ENCODE peak calls at places on chromosomes 6 and 20, in four cellular contexts. O is HepG2, S is K562, F is GM12878. G is an unnamed sample.

GRCh38 chr6:36136034-36136433 is 5.7 kb downstream of the MAPK13 start:
- DNase-seq in O (no peak), S (no peak), F (no peak), G (no peak)

GRCh38 chr20:50273601-50274491 is 83.2 kb downstream of the CEBPB start:
- DNase-seq in O (no peak), F (no peak), S (no peak), G (no peak)

GRCh38 chr20:22533823-22534751 is 50.3 kb downstream of the FOXA2 start:
- DNase-seq in O (peak; percentile 97), F (no peak), S (no peak), G (no peak)

GRCh38 chr6:125742433-125743120 is 6.9 kb upstream of the HEY2 start:
- DNase-seq in F (no peak), O (no peak), S (no peak), G (no peak)

GRCh38 chr6:89680551-89680950 is 42.0 kb upstream of the LYRM2 start:
- DNase-seq in S (no peak), O (no peak), F (no peak), G (no peak)

GRCh38 chr20:18705490-18705889 is 108.1 kb upstream of the SCP2D1 start:
- DNase-seq in S (no peak), O (no peak), F (no peak), G (no peak)

GRCh38 chr6:75449625-75450206 is 43.9 kb downstream of the FILIP1 start:
- DNase-seq in F (no peak), O (no peak), S (no peak), G (no peak)

GRCh38 chr6:19204445-19204844 is 632.7 kb upstream of the ID4 start:
- DNase-seq in F (no peak), S (no peak), O (no peak), G (no peak)

GRCh38 chr6:156783958-156784357 is 6.8 kb downstream of the ARID1B start:
- DNase-seq in O (no peak), S (no peak), F (no peak), G (no peak)

GRCh38 chr6:16477367-16478149 is 239.2 kb downstream of the GMPR start:
- DNase-seq in O (no peak), F (no peak), S (no peak), G (peak; percentile 36)

GRCh38 chr20:953742-954141 is 37.6 kb upstream of the ANGPT4 start:
- DNase-seq in S (peak; percentile 14), O (no peak), F (no peak), G (no peak)

GRCh38 chr6:7219310-7219709 is 93.7 kb downstream of the SSR1 start:
- DNase-seq in O (peak; percentile 40), S (peak; percentile 49), F (no peak), G (no peak)

GRCh38 chr20:5448449-5449118 is 131.8 kb upstream of the PROKR2 start:
- DNase-seq in S (peak; percentile 56), F (no peak), O (peak; percentile 57), G (peak; percentile 49)

GRCh38 chr6:89048985-89049384 is 31.6 kb upstream of the PNRC1 start:
- DNase-seq in F (no peak), O (no peak), S (no peak), G (no peak)

GRCh38 chr20:48983423-48984400 is 62.2 kb downstream of the ARFGEF2 start:
- DNase-seq in S (no peak), O (no peak), F (no peak), G (peak; percentile 99)

GRCh38 chr6:72975346-72975745 is 249.9 kb downstream of the KHDC1L start:
- DNase-seq in O (no peak), F (no peak), S (no peak), G (no peak)

GRCh38 chr20:46928580-46929132 is 34.0 kb downstream of the EYA2 start:
- DNase-seq in S (no peak), F (no peak), O (no peak), G (no peak)

GRCh38 chr6:117971637-117972036 is 64.6 kb downstream of the SLC35F1 start:
- DNase-seq in S (no peak), F (no peak), O (no peak), G (no peak)

GRCh38 chr6:117976030-117976651 is 69.1 kb downstream of the SLC35F1 start:
- DNase-seq in S (peak; percentile 20), O (peak; percentile 61), F (no peak), G (peak; percentile 48)
- TF ChIP-seq MYC in S (no peak), O (no peak), F (no peak), G (no peak)

GRCh38 chr6:1704711-1705110 is 95.0 kb downstream of the FOXC1 start:
- DNase-seq in F (no peak), O (no peak), S (no peak), G (no peak)

GRCh38 chr6:1703091-1703855 is 93.6 kb downstream of the FOXC1 start:
- DNase-seq in O (no peak), F (no peak), S (peak; percentile 87), G (no peak)

GRCh38 chr6:1702580-1703051 is 92.9 kb downstream of the FOXC1 start:
- DNase-seq in F (no peak), S (peak; percentile 67), O (peak; percentile 84), G (no peak)

GRCh38 chr6:1705183-1705582 is 95.5 kb downstream of the FOXC1 start:
- DNase-seq in F (no peak), S (no peak), O (no peak), G (no peak)

GRCh38 chr6:1703923-1704322 is 94.2 kb downstream of the FOXC1 start:
- DNase-seq in O (no peak), S (peak; percentile 57), F (no peak), G (no peak)
- H3K9ac ChIP-seq in O (no peak overlapping the region), S (no peak overlapping the region), F (no peak overlapping the region), G (no peak overlapping the region)

GRCh38 chr6:286681-287499 is 5.4 kb upstream of the DUSP22 start:
- DNase-seq in S (no peak), F (no peak), O (no peak), G (no peak)
- TF ChIP-seq MYC in S (no peak), F (no peak), O (no peak), G (no peak)

GRCh38 chr6:130672153-130672552 is 155.1 kb upstream of the SMLR1 start:
- DNase-seq in S (no peak), F (no peak), O (no peak), G (no peak)
- H3K9ac ChIP-seq in S (no peak overlapping the region), F (no peak overlapping the region), O (no peak overlapping the region), G (no peak overlapping the region)

DNA sequence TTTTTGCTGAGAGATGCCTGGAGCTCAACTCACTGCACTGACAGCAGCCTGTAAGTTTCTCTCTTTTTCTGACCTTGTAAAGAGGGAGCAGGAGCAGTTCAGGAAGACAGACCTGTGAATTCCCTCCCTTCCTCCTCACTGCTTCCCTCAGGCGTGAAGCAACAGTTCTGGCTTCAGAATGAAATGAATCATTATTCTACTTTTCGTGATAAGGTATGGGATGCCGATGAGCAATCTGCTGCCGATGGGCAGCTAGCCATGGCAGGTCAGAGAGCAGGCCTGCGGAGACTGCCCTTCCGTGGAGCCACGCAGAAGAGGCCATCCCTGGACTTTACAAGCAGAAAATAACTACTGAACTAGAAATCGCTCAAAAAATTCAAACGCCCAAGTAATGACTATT is 426.5 kb upstream of the RNF217 start:
- DNase-seq in O (no peak), F (no peak), S (no peak), G (peak; percentile 23)
- TF ChIP-seq MYC in O (no peak), F (no peak), S (no peak), G (no peak)

GRCh38 chr6:43995137-43995536 is 132.1 kb downstream of the MRPL14 start:
- DNase-seq in O (no peak), S (no peak), F (no peak), G (no peak)

GRCh38 chr6:43997342-43997677 is 129.9 kb downstream of the MRPL14 start:
- DNase-seq in F (no peak), S (no peak), O (no peak), G (no peak)

GRCh38 chr6:43993881-43994523 is 133.2 kb downstream of the MRPL14 start:
- DNase-seq in S (no peak), O (no peak), F (no peak), G (no peak)

GRCh38 chr6:43999628-44000027 is 127.6 kb downstream of the MRPL14 start:
- DNase-seq in F (no peak), O (no peak), S (no peak), G (no peak)

GRCh38 chr6:43996614-43997341 is 130.5 kb downstream of the MRPL14 start:
- DNase-seq in F (no peak), O (no peak), S (no peak), G (no peak)
- H3K9ac ChIP-seq in F (no peak overlapping the region), O (no peak overlapping the region), S (peak overlapping the region; percentile 44), G (no peak overlapping the region)

GRCh38 chr6:133097208-133097607 is 143.9 kb upstream of the EYA4 start:
- DNase-seq in S (no peak), O (no peak), F (no peak), G (no peak)

GRCh38 chr6:133101790-133102189 is 139.4 kb upstream of the EYA4 start:
- DNase-seq in S (no peak), O (no peak), F (no peak), G (no peak)

GRCh38 chr6:133100870-133101269 is 140.3 kb upstream of the EYA4 start:
- DNase-seq in S (no peak), F (no peak), O (no peak), G (no peak)

GRCh38 chr6:133093957-133094356 is 147.2 kb upstream of the EYA4 start:
- DNase-seq in O (no peak), F (no peak), S (no peak), G (no peak)

GRCh38 chr6:133099573-133099972 is 141.6 kb upstream of the EYA4 start:
- DNase-seq in S (no peak), F (no peak), O (peak; percentile 93), G (peak; percentile 31)
- TF ChIP-seq MYC in S (no peak), F (no peak), O (no peak), G (no peak)

GRCh38 chr6:1971612-1972011 is 273.8 kb downstream of the GMDS start:
- DNase-seq in O (peak; percentile 21), S (no peak), F (no peak), G (no peak)
- H3K9ac ChIP-seq in O (no peak overlapping the region), S (no peak overlapping the region), F (no peak overlapping the region), G (no peak overlapping the region)

GRCh38 chr20:10137533-10137932 is 81.1 kb upstream of the SNAP25 start:
- DNase-seq in F (no peak), S (no peak), O (peak; percentile 75), G (no peak)
- TF ChIP-seq MYC in F (no peak), S (no peak), O (no peak), G (no peak)

G was measured in endothelial cell of umbilical vein.